ENCODE peak calls at places on chromosomes 12 and 14, in seven cellular contexts. One of them, this sample, is unnamed.

GRCh38 chr14:24673534-24674203 is 39.7 kb upstream of the GZMB start:
- DNase-seq in stimulated activated CD4-positive, alpha-beta T cell treated with anti-CD3 and anti-CD28 coated beads, TNF-alpha, amount 100 ng/mL, for 24 hours: peak
- DNase-seq in effector memory CD4-positive, alpha-beta T cell: peak
- DNase-seq in NCI-H2029: no peak
- DNase-seq in mammary epithelial cell: peak
- DNase-seq in CD8-positive, alpha-beta memory T cell: peak
- DNase-seq in GM19239: no peak
- DNase-seq in this sample: no peak

GRCh38 chr14:88323520-88324199 is 591 bp upstream of the KCNK10 start:
- DNase-seq in stimulated activated CD4-positive, alpha-beta T cell treated with anti-CD3 and anti-CD28 coated beads, TNF-alpha, amount 100 ng/mL, for 24 hours: no peak
- DNase-seq in NCI-H2029: peak
- DNase-seq in CD8-positive, alpha-beta memory T cell: no peak
- DNase-seq in mammary epithelial cell: no peak
- DNase-seq in GM19239: peak
- DNase-seq in effector memory CD4-positive, alpha-beta T cell: no peak
- DNase-seq in this sample: peak

GRCh38 chr14:86363047-86363446 is 833.1 kb downstream of the FLRT2 start:
- DNase-seq in NCI-H2029: no peak
- DNase-seq in mammary epithelial cell: no peak
- DNase-seq in GM19239: no peak
- DNase-seq in stimulated activated CD4-positive, alpha-beta T cell treated with anti-CD3 and anti-CD28 coated beads, TNF-alpha, amount 100 ng/mL, for 24 hours: no peak
- DNase-seq in CD8-positive, alpha-beta memory T cell: no peak
- DNase-seq in effector memory CD4-positive, alpha-beta T cell: no peak
- DNase-seq in this sample: no peak

GRCh38 chr12:14995583-14996425 is 23.0 kb downstream of the PDE6H start:
- DNase-seq in effector memory CD4-positive, alpha-beta T cell: no peak
- DNase-seq in stimulated activated CD4-positive, alpha-beta T cell treated with anti-CD3 and anti-CD28 coated beads, TNF-alpha, amount 100 ng/mL, for 24 hours: no peak
- DNase-seq in mammary epithelial cell: peak
- DNase-seq in CD8-positive, alpha-beta memory T cell: no peak
- DNase-seq in GM19239: no peak
- DNase-seq in NCI-H2029: peak
- DNase-seq in this sample: peak

GRCh38 chr12:106282457-106283097 is 20.0 kb upstream of the TCP11L2 start:
- DNase-seq in NCI-H2029: peak
- DNase-seq in GM19239: no peak
- DNase-seq in mammary epithelial cell: peak
- DNase-seq in stimulated activated CD4-positive, alpha-beta T cell treated with anti-CD3 and anti-CD28 coated beads, TNF-alpha, amount 100 ng/mL, for 24 hours: peak
- DNase-seq in CD8-positive, alpha-beta memory T cell: peak
- DNase-seq in effector memory CD4-positive, alpha-beta T cell: peak
- DNase-seq in this sample: peak

GRCh38 chr14:39568809-39569538 is 136.7 kb upstream of the FBXO33 start:
- DNase-seq in mammary epithelial cell: no peak
- DNase-seq in NCI-H2029: no peak
- DNase-seq in effector memory CD4-positive, alpha-beta T cell: no peak
- DNase-seq in stimulated activated CD4-positive, alpha-beta T cell treated with anti-CD3 and anti-CD28 coated beads, TNF-alpha, amount 100 ng/mL, for 24 hours: no peak
- DNase-seq in CD8-positive, alpha-beta memory T cell: no peak
- DNase-seq in GM19239: no peak
- DNase-seq in this sample: no peak

GRCh38 chr12:76883151-76883550 is 4.3 kb upstream of the CSRP2 start:
- DNase-seq in GM19239: no peak
- DNase-seq in mammary epithelial cell: peak
- DNase-seq in effector memory CD4-positive, alpha-beta T cell: no peak
- DNase-seq in CD8-positive, alpha-beta memory T cell: no peak
- DNase-seq in NCI-H2029: no peak
- DNase-seq in stimulated activated CD4-positive, alpha-beta T cell treated with anti-CD3 and anti-CD28 coated beads, TNF-alpha, amount 100 ng/mL, for 24 hours: no peak
- DNase-seq in this sample: peak

GRCh38 chr14:101819251-101819990 is 57.9 kb downstream of the PPP2R5C start:
- DNase-seq in GM19239: no peak
- DNase-seq in effector memory CD4-positive, alpha-beta T cell: peak
- DNase-seq in CD8-positive, alpha-beta memory T cell: peak
- DNase-seq in NCI-H2029: no peak
- DNase-seq in mammary epithelial cell: no peak
- DNase-seq in stimulated activated CD4-positive, alpha-beta T cell treated with anti-CD3 and anti-CD28 coated beads, TNF-alpha, amount 100 ng/mL, for 24 hours: peak
- DNase-seq in this sample: no peak

GRCh38 chr14:74906923-74907620 is 16.0 kb downstream of the RPS6KL1 start:
- DNase-seq in CD8-positive, alpha-beta memory T cell: no peak
- DNase-seq in effector memory CD4-positive, alpha-beta T cell: no peak
- DNase-seq in GM19239: no peak
- DNase-seq in stimulated activated CD4-positive, alpha-beta T cell treated with anti-CD3 and anti-CD28 coated beads, TNF-alpha, amount 100 ng/mL, for 24 hours: no peak
- DNase-seq in mammary epithelial cell: no peak
- DNase-seq in NCI-H2029: no peak
- DNase-seq in this sample: no peak

GRCh38 chr12:4997939-4998338 is 45.7 kb upstream of the KCNA5 start:
- DNase-seq in effector memory CD4-positive, alpha-beta T cell: no peak
- DNase-seq in NCI-H2029: no peak
- DNase-seq in CD8-positive, alpha-beta memory T cell: no peak
- DNase-seq in mammary epithelial cell: peak
- DNase-seq in GM19239: no peak
- DNase-seq in stimulated activated CD4-positive, alpha-beta T cell treated with anti-CD3 and anti-CD28 coated beads, TNF-alpha, amount 100 ng/mL, for 24 hours: no peak
- DNase-seq in this sample: peak

GRCh38 chr12:753401-754237 is 1.2 kb downstream of the WNK1 start:
- DNase-seq in stimulated activated CD4-positive, alpha-beta T cell treated with anti-CD3 and anti-CD28 coated beads, TNF-alpha, amount 100 ng/mL, for 24 hours: peak
- DNase-seq in GM19239: no peak
- DNase-seq in NCI-H2029: no peak
- DNase-seq in effector memory CD4-positive, alpha-beta T cell: peak
- DNase-seq in CD8-positive, alpha-beta memory T cell: peak
- DNase-seq in mammary epithelial cell: no peak
- DNase-seq in this sample: no peak

GRCh38 chr12:10689146-10689545 is 15.3 kb upstream of the STYK1 start:
- DNase-seq in mammary epithelial cell: no peak
- DNase-seq in effector memory CD4-positive, alpha-beta T cell: no peak
- DNase-seq in NCI-H2029: no peak
- DNase-seq in GM19239: no peak
- DNase-seq in CD8-positive, alpha-beta memory T cell: no peak
- DNase-seq in stimulated activated CD4-positive, alpha-beta T cell treated with anti-CD3 and anti-CD28 coated beads, TNF-alpha, amount 100 ng/mL, for 24 hours: no peak
- DNase-seq in this sample: no peak

GRCh38 chr14:42045393-42045792 is 438.7 kb downstream of the LRFN5 start:
- DNase-seq in stimulated activated CD4-positive, alpha-beta T cell treated with anti-CD3 and anti-CD28 coated beads, TNF-alpha, amount 100 ng/mL, for 24 hours: no peak
- DNase-seq in mammary epithelial cell: no peak
- DNase-seq in NCI-H2029: no peak
- DNase-seq in CD8-positive, alpha-beta memory T cell: no peak
- DNase-seq in effector memory CD4-positive, alpha-beta T cell: no peak
- DNase-seq in GM19239: no peak
- DNase-seq in this sample: no peak

GRCh38 chr12:11650697-11651281 is 1.3 kb downstream of the ETV6 start:
- DNase-seq in stimulated activated CD4-positive, alpha-beta T cell treated with anti-CD3 and anti-CD28 coated beads, TNF-alpha, amount 100 ng/mL, for 24 hours: no peak
- DNase-seq in CD8-positive, alpha-beta memory T cell: no peak
- DNase-seq in NCI-H2029: peak
- DNase-seq in effector memory CD4-positive, alpha-beta T cell: no peak
- DNase-seq in mammary epithelial cell: peak
- DNase-seq in GM19239: no peak
- DNase-seq in this sample: peak

GRCh38 chr14:34043627-34044372 is 92.9 kb upstream of the EGLN3 start:
- DNase-seq in CD8-positive, alpha-beta memory T cell: peak
- DNase-seq in mammary epithelial cell: peak
- DNase-seq in GM19239: peak
- DNase-seq in stimulated activated CD4-positive, alpha-beta T cell treated with anti-CD3 and anti-CD28 coated beads, TNF-alpha, amount 100 ng/mL, for 24 hours: peak
- DNase-seq in NCI-H2029: peak
- DNase-seq in effector memory CD4-positive, alpha-beta T cell: peak
- DNase-seq in this sample: peak

GRCh38 chr14:76953196-76953945 is 75.1 kb downstream of the IRF2BPL start:
- DNase-seq in mammary epithelial cell: peak
- DNase-seq in stimulated activated CD4-positive, alpha-beta T cell treated with anti-CD3 and anti-CD28 coated beads, TNF-alpha, amount 100 ng/mL, for 24 hours: no peak
- DNase-seq in NCI-H2029: peak
- DNase-seq in GM19239: peak
- DNase-seq in CD8-positive, alpha-beta memory T cell: peak
- DNase-seq in effector memory CD4-positive, alpha-beta T cell: peak
- DNase-seq in this sample: peak

GRCh38 chr14:23095196-23096108 is at the start of gene C14orf119:
- DNase-seq in CD8-positive, alpha-beta memory T cell: peak
- DNase-seq in stimulated activated CD4-positive, alpha-beta T cell treated with anti-CD3 and anti-CD28 coated beads, TNF-alpha, amount 100 ng/mL, for 24 hours: peak
- DNase-seq in GM19239: peak
- DNase-seq in effector memory CD4-positive, alpha-beta T cell: peak
- DNase-seq in mammary epithelial cell: peak
- DNase-seq in NCI-H2029: no peak
- DNase-seq in this sample: peak

GRCh38 chr12:106139422-106140141 is 828 bp upstream of the NUAK1 start:
- DNase-seq in mammary epithelial cell: peak
- DNase-seq in GM19239: no peak
- DNase-seq in effector memory CD4-positive, alpha-beta T cell: no peak
- DNase-seq in stimulated activated CD4-positive, alpha-beta T cell treated with anti-CD3 and anti-CD28 coated beads, TNF-alpha, amount 100 ng/mL, for 24 hours: peak
- DNase-seq in NCI-H2029: peak
- DNase-seq in CD8-positive, alpha-beta memory T cell: no peak
- DNase-seq in this sample: peak

GRCh38 chr12:57276935-57277563 is 26.1 kb upstream of the STAC3 start:
- DNase-seq in CD8-positive, alpha-beta memory T cell: no peak
- DNase-seq in GM19239: no peak
- DNase-seq in stimulated activated CD4-positive, alpha-beta T cell treated with anti-CD3 and anti-CD28 coated beads, TNF-alpha, amount 100 ng/mL, for 24 hours: no peak
- DNase-seq in effector memory CD4-positive, alpha-beta T cell: no peak
- DNase-seq in mammary epithelial cell: peak
- DNase-seq in NCI-H2029: no peak
- DNase-seq in this sample: peak

GRCh38 chr14:50677527-50678063 is 9.5 kb upstream of the SAV1 start:
- DNase-seq in NCI-H2029: no peak
- DNase-seq in mammary epithelial cell: peak
- DNase-seq in GM19239: no peak
- DNase-seq in CD8-positive, alpha-beta memory T cell: no peak
- DNase-seq in stimulated activated CD4-positive, alpha-beta T cell treated with anti-CD3 and anti-CD28 coated beads, TNF-alpha, amount 100 ng/mL, for 24 hours: no peak
- DNase-seq in effector memory CD4-positive, alpha-beta T cell: no peak
- DNase-seq in this sample: peak

GRCh38 chr12:132053338-132054330 is 90.5 kb downstream of the DDX51 start:
- DNase-seq in effector memory CD4-positive, alpha-beta T cell: no peak
- DNase-seq in mammary epithelial cell: peak
- DNase-seq in stimulated activated CD4-positive, alpha-beta T cell treated with anti-CD3 and anti-CD28 coated beads, TNF-alpha, amount 100 ng/mL, for 24 hours: no peak
- DNase-seq in NCI-H2029: no peak
- DNase-seq in GM19239: no peak
- DNase-seq in CD8-positive, alpha-beta memory T cell: no peak
- DNase-seq in this sample: no peak

GRCh38 chr12:81092053-81092452 is 14.2 kb downstream of the ACSS3 start:
- DNase-seq in mammary epithelial cell: no peak
- DNase-seq in effector memory CD4-positive, alpha-beta T cell: no peak
- DNase-seq in NCI-H2029: no peak
- DNase-seq in stimulated activated CD4-positive, alpha-beta T cell treated with anti-CD3 and anti-CD28 coated beads, TNF-alpha, amount 100 ng/mL, for 24 hours: no peak
- DNase-seq in CD8-positive, alpha-beta memory T cell: no peak
- DNase-seq in GM19239: no peak
- DNase-seq in this sample: no peak

GRCh38 chr14:76456891-76457586 is 81.1 kb downstream of the ESRRB start:
- DNase-seq in stimulated activated CD4-positive, alpha-beta T cell treated with anti-CD3 and anti-CD28 coated beads, TNF-alpha, amount 100 ng/mL, for 24 hours: no peak
- DNase-seq in effector memory CD4-positive, alpha-beta T cell: no peak
- DNase-seq in mammary epithelial cell: no peak
- DNase-seq in CD8-positive, alpha-beta memory T cell: no peak
- DNase-seq in GM19239: no peak
- DNase-seq in NCI-H2029: no peak
- DNase-seq in this sample: no peak

GRCh38 chr14:70685480-70686197 is 43.9 kb downstream of the TTC9 start:
- DNase-seq in CD8-positive, alpha-beta memory T cell: no peak
- DNase-seq in NCI-H2029: no peak
- DNase-seq in stimulated activated CD4-positive, alpha-beta T cell treated with anti-CD3 and anti-CD28 coated beads, TNF-alpha, amount 100 ng/mL, for 24 hours: no peak
- DNase-seq in GM19239: no peak
- DNase-seq in effector memory CD4-positive, alpha-beta T cell: no peak
- DNase-seq in mammary epithelial cell: no peak
- DNase-seq in this sample: no peak

GRCh38 chr12:66624806-66625205 is 54.1 kb downstream of the GRIP1 start:
- DNase-seq in CD8-positive, alpha-beta memory T cell: no peak
- DNase-seq in mammary epithelial cell: no peak
- DNase-seq in effector memory CD4-positive, alpha-beta T cell: no peak
- DNase-seq in stimulated activated CD4-positive, alpha-beta T cell treated with anti-CD3 and anti-CD28 coated beads, TNF-alpha, amount 100 ng/mL, for 24 hours: no peak
- DNase-seq in GM19239: no peak
- DNase-seq in NCI-H2029: no peak
- DNase-seq in this sample: no peak

GRCh38 chr12:79522237-79522636 is 168.5 kb downstream of the PAWR start:
- DNase-seq in GM19239: no peak
- DNase-seq in CD8-positive, alpha-beta memory T cell: no peak
- DNase-seq in NCI-H2029: no peak
- DNase-seq in effector memory CD4-positive, alpha-beta T cell: no peak
- DNase-seq in stimulated activated CD4-positive, alpha-beta T cell treated with anti-CD3 and anti-CD28 coated beads, TNF-alpha, amount 100 ng/mL, for 24 hours: no peak
- DNase-seq in mammary epithelial cell: no peak
- DNase-seq in this sample: no peak

GRCh38 chr12:85834378-85834777 is 1.8 kb downstream of the RASSF9 start:
- DNase-seq in effector memory CD4-positive, alpha-beta T cell: no peak
- DNase-seq in GM19239: no peak
- DNase-seq in CD8-positive, alpha-beta memory T cell: no peak
- DNase-seq in NCI-H2029: no peak
- DNase-seq in stimulated activated CD4-positive, alpha-beta T cell treated with anti-CD3 and anti-CD28 coated beads, TNF-alpha, amount 100 ng/mL, for 24 hours: no peak
- DNase-seq in mammary epithelial cell: peak
- DNase-seq in this sample: peak

GRCh38 chr14:57889245-57889644 is 23.4 kb upstream of the SLC35F4 start:
- DNase-seq in GM19239: no peak
- DNase-seq in stimulated activated CD4-positive, alpha-beta T cell treated with anti-CD3 and anti-CD28 coated beads, TNF-alpha, amount 100 ng/mL, for 24 hours: no peak
- DNase-seq in mammary epithelial cell: peak
- DNase-seq in NCI-H2029: peak
- DNase-seq in effector memory CD4-positive, alpha-beta T cell: no peak
- DNase-seq in CD8-positive, alpha-beta memory T cell: no peak
- DNase-seq in this sample: peak

GRCh38 chr12:4448943-4449861 is 3.6 kb upstream of the FGF6 start:
- DNase-seq in effector memory CD4-positive, alpha-beta T cell: no peak
- DNase-seq in mammary epithelial cell: no peak
- DNase-seq in GM19239: no peak
- DNase-seq in stimulated activated CD4-positive, alpha-beta T cell treated with anti-CD3 and anti-CD28 coated beads, TNF-alpha, amount 100 ng/mL, for 24 hours: no peak
- DNase-seq in NCI-H2029: no peak
- DNase-seq in CD8-positive, alpha-beta memory T cell: no peak
- DNase-seq in this sample: no peak

GRCh38 chr12:120332523-120332922 is 4.9 kb upstream of the PLA2G1B start:
- DNase-seq in stimulated activated CD4-positive, alpha-beta T cell treated with anti-CD3 and anti-CD28 coated beads, TNF-alpha, amount 100 ng/mL, for 24 hours: no peak
- DNase-seq in GM19239: no peak
- DNase-seq in effector memory CD4-positive, alpha-beta T cell: no peak
- DNase-seq in CD8-positive, alpha-beta memory T cell: no peak
- DNase-seq in NCI-H2029: no peak
- DNase-seq in mammary epithelial cell: no peak
- DNase-seq in this sample: no peak

GRCh38 chr12:51773145-51773869 is 75.2 kb downstream of the FIGNL2 start:
- DNase-seq in GM19239: no peak
- DNase-seq in stimulated activated CD4-positive, alpha-beta T cell treated with anti-CD3 and anti-CD28 coated beads, TNF-alpha, amount 100 ng/mL, for 24 hours: no peak
- DNase-seq in effector memory CD4-positive, alpha-beta T cell: no peak
- DNase-seq in mammary epithelial cell: peak
- DNase-seq in CD8-positive, alpha-beta memory T cell: no peak
- DNase-seq in NCI-H2029: no peak
- DNase-seq in this sample: peak

GRCh38 chr12:2897418-2897817 is 6.7 kb downstream of the TULP3 start:
- DNase-seq in effector memory CD4-positive, alpha-beta T cell: no peak
- DNase-seq in mammary epithelial cell: no peak
- DNase-seq in GM19239: no peak
- DNase-seq in stimulated activated CD4-positive, alpha-beta T cell treated with anti-CD3 and anti-CD28 coated beads, TNF-alpha, amount 100 ng/mL, for 24 hours: no peak
- DNase-seq in NCI-H2029: no peak
- DNase-seq in CD8-positive, alpha-beta memory T cell: no peak
- DNase-seq in this sample: no peak

GRCh38 chr12:112061127-112061526 is 47.5 kb downstream of the NAA25 start:
- DNase-seq in GM19239: no peak
- DNase-seq in mammary epithelial cell: no peak
- DNase-seq in effector memory CD4-positive, alpha-beta T cell: no peak
- DNase-seq in NCI-H2029: no peak
- DNase-seq in stimulated activated CD4-positive, alpha-beta T cell treated with anti-CD3 and anti-CD28 coated beads, TNF-alpha, amount 100 ng/mL, for 24 hours: no peak
- DNase-seq in CD8-positive, alpha-beta memory T cell: no peak
- DNase-seq in this sample: peak

GRCh38 chr12:128682542-128683315 is 141.0 kb downstream of the SLC15A4 start:
- DNase-seq in mammary epithelial cell: no peak
- DNase-seq in GM19239: no peak
- DNase-seq in CD8-positive, alpha-beta memory T cell: no peak
- DNase-seq in stimulated activated CD4-positive, alpha-beta T cell treated with anti-CD3 and anti-CD28 coated beads, TNF-alpha, amount 100 ng/mL, for 24 hours: no peak
- DNase-seq in effector memory CD4-positive, alpha-beta T cell: no peak
- DNase-seq in NCI-H2029: no peak
- DNase-seq in this sample: no peak

This sample was measured in renal cortical epithelial cell.